ENCODE peak calls at places on chromosomes 6 and 20, in six cellular contexts. G is CD14-positive monocyte; Q is Caco-2; K is effector CD4-positive, alpha-beta T cell; J is adrenal gland; D is M059J. F is an unnamed sample.

GRCh38 chr20:7196481-7196880 is 429.0 kb downstream of the BMP2 start:
- DNase-seq in D (peak), G (no peak), J (no peak), K (no peak), Q (no peak), F (peak)

GRCh38 chr6:158287047-158287446 is 25.2 kb upstream of the TULP4 start:
- DNase-seq in J (no peak), K (no peak), G (no peak), Q (no peak), D (peak), F (no peak)

GRCh38 chr6:76694779-76695178 is 622.3 kb upstream of the IMPG1 start:
- DNase-seq in K (no peak), Q (no peak), J (no peak), D (no peak), G (no peak), F (no peak)

GRCh38 chr6:39941820-39942219 is 7.6 kb upstream of the MOCS1 start:
- DNase-seq in D (no peak), Q (no peak), K (no peak), J (no peak), G (no peak), F (no peak)

GRCh38 chr6:165725201-165725600 is 62.2 kb upstream of the PDE10A start:
- DNase-seq in G (no peak), Q (no peak), K (no peak), D (no peak), J (no peak), F (no peak)

GRCh38 chr20:49400410-49400809 is 82.1 kb downstream of the KCNB1 start:
- DNase-seq in J (no peak), D (no peak), G (no peak), K (no peak), Q (no peak), F (no peak)

GRCh38 chr20:20520776-20521175 is 152.9 kb downstream of the INSM1 start:
- DNase-seq in G (no peak), K (no peak), Q (no peak), J (no peak), D (peak), F (peak)

GRCh38 chr20:32727663-32728062 is 15.6 kb downstream of the COMMD7 start:
- DNase-seq in G (no peak), Q (no peak), D (peak), J (no peak), K (no peak), F (no peak)

GRCh38 chr6:5958948-5959347 is 47.8 kb downstream of the NRN1 start:
- DNase-seq in Q (no peak), K (no peak), J (no peak), D (no peak), G (no peak), F (no peak)

GRCh38 chr20:51529027-51529749 is 13.3 kb downstream of the NFATC2 start:
- DNase-seq in G (no peak), J (no peak), Q (peak), K (no peak), D (no peak), F (no peak)

GRCh38 chr6:15308445-15309213 is 62.8 kb downstream of the JARID2 start:
- DNase-seq in G (no peak), D (peak), Q (no peak), J (no peak), K (no peak), F (no peak)

GRCh38 chr6:151121900-151122299 is 117.9 kb upstream of the AKAP12 start:
- DNase-seq in J (no peak), G (no peak), Q (no peak), D (no peak), K (no peak), F (no peak)

GRCh38 chr6:148716811-148717210 is 30.0 kb upstream of the UST start:
- DNase-seq in G (no peak), D (no peak), J (no peak), K (no peak), Q (no peak), F (no peak)

GRCh38 chr6:17930321-17930993 is 57.0 kb downstream of the KIF13A start:
- DNase-seq in G (no peak), D (peak), J (no peak), Q (no peak), K (no peak), F (no peak)

GRCh38 chr6:34132486-34133185 is 13.3 kb downstream of the GRM4 start:
- DNase-seq in G (no peak), D (peak), K (no peak), Q (peak), J (peak), F (peak)

GRCh38 chr20:3995067-3995748 is 20.1 kb downstream of the RNF24 start:
- DNase-seq in D (peak), J (no peak), G (no peak), Q (no peak), K (no peak), F (peak)

GRCh38 chr20:31968299-31969126 is 562 bp downstream of the XKR7 start:
- DNase-seq in Q (peak), K (peak), J (peak), D (peak), G (peak), F (peak)

GRCh38 chr6:151191477-151191995 is 48.2 kb upstream of the AKAP12 start:
- DNase-seq in K (no peak), G (no peak), D (no peak), Q (no peak), J (no peak), F (no peak)

GRCh38 chr6:129131282-129131681 is 248.3 kb downstream of the LAMA2 start:
- DNase-seq in G (no peak), D (no peak), K (no peak), J (peak), Q (no peak), F (no peak)

GRCh38 chr6:137332637-137333228 is 113.5 kb upstream of the IFNGR1 start:
- DNase-seq in D (no peak), K (no peak), Q (no peak), G (no peak), J (no peak), F (no peak)

GRCh38 chr20:63056236-63057132 is 49.7 kb upstream of the BHLHE23 start:
- DNase-seq in K (peak), Q (peak), D (peak), J (peak), G (no peak), F (no peak)

GRCh38 chr6:16190214-16190613 is 48.2 kb upstream of the GMPR start:
- DNase-seq in K (no peak), J (no peak), D (no peak), G (no peak), Q (no peak), F (no peak)

GRCh38 chr20:39602649-39603048 is 640.5 kb downstream of the DHX35 start:
- DNase-seq in D (no peak), J (no peak), G (no peak), Q (no peak), K (no peak), F (no peak)

GRCh38 chr20:25220021-25220730 is 24.7 kb downstream of the ENTPD6 start:
- DNase-seq in J (no peak), D (no peak), Q (no peak), G (no peak), K (no peak), F (no peak)

GRCh38 chr20:41910558-41910957 is 292.4 kb upstream of the CHD6 start:
- DNase-seq in J (no peak), G (no peak), D (no peak), K (no peak), Q (no peak), F (no peak)

GRCh38 chr6:13454286-13455221 is 32.8 kb downstream of the GFOD1 start:
- DNase-seq in Q (no peak), K (peak), D (peak), G (peak), J (no peak), F (peak)

GRCh38 chr6:132768051-132768517 is 10.4 kb upstream of the VNN2 start:
- DNase-seq in D (peak), J (peak), Q (peak), G (peak), K (no peak), F (peak)

GRCh38 chr6:156687875-156688549 is 89.2 kb upstream of the ARID1B start:
- DNase-seq in J (peak), G (no peak), Q (peak), D (peak), K (no peak), F (peak)

GRCh38 chr20:61308171-61308795 is 56.2 kb downstream of the CDH4 start:
- DNase-seq in J (no peak), Q (no peak), G (no peak), K (no peak), D (no peak), F (no peak)

GRCh38 chr6:21953831-21954801 is 342.7 kb downstream of the PRL start:
- DNase-seq in Q (no peak), G (no peak), K (no peak), D (peak), J (no peak), F (peak)

GRCh38 chr6:144064402-144064830 is 31.0 kb downstream of the SF3B5 start:
- DNase-seq in K (peak), G (peak), J (peak), Q (no peak), D (peak), F (no peak)

GRCh38 chr20:63023071-63023835 is 16.5 kb upstream of the BHLHE23 start:
- DNase-seq in K (no peak), G (peak), D (no peak), J (no peak), Q (peak), F (no peak)

GRCh38 chr6:42441661-42442081 is 10.1 kb downstream of the TRERF1 start:
- DNase-seq in K (no peak), J (peak), D (no peak), Q (no peak), G (no peak), F (no peak)

GRCh38 chr6:43276180-43277082 is 21.6 kb upstream of the SLC22A7 start:
- DNase-seq in D (no peak), J (no peak), G (no peak), K (no peak), Q (no peak), F (no peak)

GRCh38 chr6:43993881-43994523 is 133.2 kb downstream of the MRPL14 start:
- DNase-seq in K (no peak), J (no peak), D (no peak), Q (no peak), G (no peak), F (no peak)